ENCODE peak calls at places on chromosomes 1 and 21, in five cellular contexts. One of them, this sample, is unnamed.

GRCh38 chr1:248243204-248243603 is 12.0 kb downstream of the OR2M4 start:
- DNase-seq in cardiac fibroblast: peak
- DNase-seq in stimulated activated naive B cell treated with anti-CD40 and anti-IgM and Interleukin-4, amounts not matched to agents 10 μg/mL and 1 μg/mL and 100 μg/mL, for 72 hours: peak
- DNase-seq in Daoy: peak
- DNase-seq in stimulated activated CD4-positive, alpha-beta T cell treated with anti-CD3 and anti-CD28 coated beads, Interleukin-4, amount 100 ng/mL, for 24 hours: peak
- DNase-seq in this sample: peak

GRCh38 chr1:19003371-19004290 is 47.2 kb upstream of the IFFO2 start:
- DNase-seq in cardiac fibroblast: peak
- DNase-seq in stimulated activated naive B cell treated with anti-CD40 and anti-IgM and Interleukin-4, amounts not matched to agents 10 μg/mL and 1 μg/mL and 100 μg/mL, for 72 hours: no peak
- DNase-seq in Daoy: no peak
- DNase-seq in stimulated activated CD4-positive, alpha-beta T cell treated with anti-CD3 and anti-CD28 coated beads, Interleukin-4, amount 100 ng/mL, for 24 hours: peak
- DNase-seq in this sample: no peak

GRCh38 chr21:46056450-46056903 is 41.4 kb upstream of the COL6A2 start:
- DNase-seq in cardiac fibroblast: peak
- DNase-seq in stimulated activated naive B cell treated with anti-CD40 and anti-IgM and Interleukin-4, amounts not matched to agents 10 μg/mL and 1 μg/mL and 100 μg/mL, for 72 hours: no peak
- DNase-seq in Daoy: peak
- DNase-seq in stimulated activated CD4-positive, alpha-beta T cell treated with anti-CD3 and anti-CD28 coated beads, Interleukin-4, amount 100 ng/mL, for 24 hours: no peak
- DNase-seq in this sample: no peak

GRCh38 chr1:72037745-72038343 is 244.5 kb downstream of the NEGR1 start:
- DNase-seq in cardiac fibroblast: peak
- DNase-seq in stimulated activated naive B cell treated with anti-CD40 and anti-IgM and Interleukin-4, amounts not matched to agents 10 μg/mL and 1 μg/mL and 100 μg/mL, for 72 hours: peak
- DNase-seq in Daoy: peak
- DNase-seq in stimulated activated CD4-positive, alpha-beta T cell treated with anti-CD3 and anti-CD28 coated beads, Interleukin-4, amount 100 ng/mL, for 24 hours: no peak
- DNase-seq in this sample: peak

GRCh38 chr1:169118227-169118626 is 11.7 kb downstream of the ATP1B1 start:
- DNase-seq in cardiac fibroblast: no peak
- DNase-seq in stimulated activated naive B cell treated with anti-CD40 and anti-IgM and Interleukin-4, amounts not matched to agents 10 μg/mL and 1 μg/mL and 100 μg/mL, for 72 hours: no peak
- DNase-seq in Daoy: no peak
- DNase-seq in stimulated activated CD4-positive, alpha-beta T cell treated with anti-CD3 and anti-CD28 coated beads, Interleukin-4, amount 100 ng/mL, for 24 hours: no peak
- DNase-seq in this sample: peak

GRCh38 chr1:165851034-165851658 is 23.7 kb downstream of the UCK2 start:
- DNase-seq in cardiac fibroblast: peak
- DNase-seq in stimulated activated naive B cell treated with anti-CD40 and anti-IgM and Interleukin-4, amounts not matched to agents 10 μg/mL and 1 μg/mL and 100 μg/mL, for 72 hours: no peak
- DNase-seq in Daoy: peak
- DNase-seq in stimulated activated CD4-positive, alpha-beta T cell treated with anti-CD3 and anti-CD28 coated beads, Interleukin-4, amount 100 ng/mL, for 24 hours: no peak
- DNase-seq in this sample: peak

GRCh38 chr1:110060034-110060661 is 10.3 kb downstream of the ALX3 start:
- DNase-seq in cardiac fibroblast: peak
- DNase-seq in stimulated activated naive B cell treated with anti-CD40 and anti-IgM and Interleukin-4, amounts not matched to agents 10 μg/mL and 1 μg/mL and 100 μg/mL, for 72 hours: no peak
- DNase-seq in Daoy: peak
- DNase-seq in stimulated activated CD4-positive, alpha-beta T cell treated with anti-CD3 and anti-CD28 coated beads, Interleukin-4, amount 100 ng/mL, for 24 hours: peak
- DNase-seq in this sample: peak

GRCh38 chr1:152037920-152038658 is 1.3 kb upstream of the S100A11 start:
- DNase-seq in cardiac fibroblast: no peak
- DNase-seq in stimulated activated naive B cell treated with anti-CD40 and anti-IgM and Interleukin-4, amounts not matched to agents 10 μg/mL and 1 μg/mL and 100 μg/mL, for 72 hours: no peak
- DNase-seq in Daoy: no peak
- DNase-seq in stimulated activated CD4-positive, alpha-beta T cell treated with anti-CD3 and anti-CD28 coated beads, Interleukin-4, amount 100 ng/mL, for 24 hours: no peak
- DNase-seq in this sample: no peak

GRCh38 chr21:42683371-42684108 is 30.1 kb downstream of the PDE9A start:
- DNase-seq in cardiac fibroblast: no peak
- DNase-seq in stimulated activated naive B cell treated with anti-CD40 and anti-IgM and Interleukin-4, amounts not matched to agents 10 μg/mL and 1 μg/mL and 100 μg/mL, for 72 hours: no peak
- DNase-seq in Daoy: no peak
- DNase-seq in stimulated activated CD4-positive, alpha-beta T cell treated with anti-CD3 and anti-CD28 coated beads, Interleukin-4, amount 100 ng/mL, for 24 hours: no peak
- DNase-seq in this sample: no peak

GRCh38 chr1:201737350-201738060 is 91.5 kb upstream of the IPO9 start:
- DNase-seq in cardiac fibroblast: peak
- DNase-seq in stimulated activated naive B cell treated with anti-CD40 and anti-IgM and Interleukin-4, amounts not matched to agents 10 μg/mL and 1 μg/mL and 100 μg/mL, for 72 hours: no peak
- DNase-seq in Daoy: peak
- DNase-seq in stimulated activated CD4-positive, alpha-beta T cell treated with anti-CD3 and anti-CD28 coated beads, Interleukin-4, amount 100 ng/mL, for 24 hours: no peak
- DNase-seq in this sample: no peak

GRCh38 chr1:11143907-11144306 is 44.2 kb upstream of the EXOSC10 start:
- DNase-seq in cardiac fibroblast: no peak
- DNase-seq in stimulated activated naive B cell treated with anti-CD40 and anti-IgM and Interleukin-4, amounts not matched to agents 10 μg/mL and 1 μg/mL and 100 μg/mL, for 72 hours: no peak
- DNase-seq in Daoy: no peak
- DNase-seq in stimulated activated CD4-positive, alpha-beta T cell treated with anti-CD3 and anti-CD28 coated beads, Interleukin-4, amount 100 ng/mL, for 24 hours: no peak
- DNase-seq in this sample: no peak

GRCh38 chr1:110816945-110817344 is 56.0 kb upstream of the CD53 start:
- DNase-seq in cardiac fibroblast: no peak
- DNase-seq in stimulated activated naive B cell treated with anti-CD40 and anti-IgM and Interleukin-4, amounts not matched to agents 10 μg/mL and 1 μg/mL and 100 μg/mL, for 72 hours: no peak
- DNase-seq in Daoy: no peak
- DNase-seq in stimulated activated CD4-positive, alpha-beta T cell treated with anti-CD3 and anti-CD28 coated beads, Interleukin-4, amount 100 ng/mL, for 24 hours: no peak
- DNase-seq in this sample: peak

GRCh38 chr1:12141533-12141855 is 25.3 kb upstream of the TNFRSF1B start:
- DNase-seq in cardiac fibroblast: no peak
- DNase-seq in stimulated activated naive B cell treated with anti-CD40 and anti-IgM and Interleukin-4, amounts not matched to agents 10 μg/mL and 1 μg/mL and 100 μg/mL, for 72 hours: no peak
- DNase-seq in Daoy: no peak
- DNase-seq in stimulated activated CD4-positive, alpha-beta T cell treated with anti-CD3 and anti-CD28 coated beads, Interleukin-4, amount 100 ng/mL, for 24 hours: no peak
- DNase-seq in this sample: no peak

GRCh38 chr1:50604580-50604979 is 181.3 kb upstream of the DMRTA2 start:
- DNase-seq in cardiac fibroblast: no peak
- DNase-seq in stimulated activated naive B cell treated with anti-CD40 and anti-IgM and Interleukin-4, amounts not matched to agents 10 μg/mL and 1 μg/mL and 100 μg/mL, for 72 hours: no peak
- DNase-seq in Daoy: no peak
- DNase-seq in stimulated activated CD4-positive, alpha-beta T cell treated with anti-CD3 and anti-CD28 coated beads, Interleukin-4, amount 100 ng/mL, for 24 hours: no peak
- DNase-seq in this sample: no peak

GRCh38 chr1:179298952-179299351 is 5.4 kb downstream of the SOAT1 start:
- DNase-seq in cardiac fibroblast: no peak
- DNase-seq in stimulated activated naive B cell treated with anti-CD40 and anti-IgM and Interleukin-4, amounts not matched to agents 10 μg/mL and 1 μg/mL and 100 μg/mL, for 72 hours: no peak
- DNase-seq in Daoy: no peak
- DNase-seq in stimulated activated CD4-positive, alpha-beta T cell treated with anti-CD3 and anti-CD28 coated beads, Interleukin-4, amount 100 ng/mL, for 24 hours: peak
- DNase-seq in this sample: no peak

GRCh38 chr1:233605205-233605604 is 8.7 kb upstream of the KCNK1 start:
- DNase-seq in cardiac fibroblast: no peak
- DNase-seq in stimulated activated naive B cell treated with anti-CD40 and anti-IgM and Interleukin-4, amounts not matched to agents 10 μg/mL and 1 μg/mL and 100 μg/mL, for 72 hours: no peak
- DNase-seq in Daoy: no peak
- DNase-seq in stimulated activated CD4-positive, alpha-beta T cell treated with anti-CD3 and anti-CD28 coated beads, Interleukin-4, amount 100 ng/mL, for 24 hours: no peak
- DNase-seq in this sample: no peak

GRCh38 chr1:155979525-155980343 is 1.4 kb upstream of the ARHGEF2 start:
- DNase-seq in cardiac fibroblast: no peak
- DNase-seq in stimulated activated naive B cell treated with anti-CD40 and anti-IgM and Interleukin-4, amounts not matched to agents 10 μg/mL and 1 μg/mL and 100 μg/mL, for 72 hours: peak
- DNase-seq in Daoy: no peak
- DNase-seq in stimulated activated CD4-positive, alpha-beta T cell treated with anti-CD3 and anti-CD28 coated beads, Interleukin-4, amount 100 ng/mL, for 24 hours: no peak
- DNase-seq in this sample: no peak

GRCh38 chr1:31662463-31662862 is 17.8 kb upstream of the PEF1 start:
- DNase-seq in cardiac fibroblast: no peak
- DNase-seq in stimulated activated naive B cell treated with anti-CD40 and anti-IgM and Interleukin-4, amounts not matched to agents 10 μg/mL and 1 μg/mL and 100 μg/mL, for 72 hours: no peak
- DNase-seq in Daoy: no peak
- DNase-seq in stimulated activated CD4-positive, alpha-beta T cell treated with anti-CD3 and anti-CD28 coated beads, Interleukin-4, amount 100 ng/mL, for 24 hours: no peak
- DNase-seq in this sample: no peak

GRCh38 chr1:176119549-176119948 is 87.5 kb downstream of the COP1 start:
- DNase-seq in cardiac fibroblast: peak
- DNase-seq in stimulated activated naive B cell treated with anti-CD40 and anti-IgM and Interleukin-4, amounts not matched to agents 10 μg/mL and 1 μg/mL and 100 μg/mL, for 72 hours: no peak
- DNase-seq in Daoy: no peak
- DNase-seq in stimulated activated CD4-positive, alpha-beta T cell treated with anti-CD3 and anti-CD28 coated beads, Interleukin-4, amount 100 ng/mL, for 24 hours: no peak
- DNase-seq in this sample: peak

GRCh38 chr1:22184892-22185612 is 42.2 kb upstream of the WNT4 start:
- DNase-seq in cardiac fibroblast: peak
- DNase-seq in stimulated activated naive B cell treated with anti-CD40 and anti-IgM and Interleukin-4, amounts not matched to agents 10 μg/mL and 1 μg/mL and 100 μg/mL, for 72 hours: no peak
- DNase-seq in Daoy: peak
- DNase-seq in stimulated activated CD4-positive, alpha-beta T cell treated with anti-CD3 and anti-CD28 coated beads, Interleukin-4, amount 100 ng/mL, for 24 hours: no peak
- DNase-seq in this sample: no peak

GRCh38 chr1:156766288-156767100 is 841 bp upstream of the PRCC start:
- DNase-seq in cardiac fibroblast: peak
- DNase-seq in stimulated activated naive B cell treated with anti-CD40 and anti-IgM and Interleukin-4, amounts not matched to agents 10 μg/mL and 1 μg/mL and 100 μg/mL, for 72 hours: no peak
- DNase-seq in Daoy: no peak
- DNase-seq in stimulated activated CD4-positive, alpha-beta T cell treated with anti-CD3 and anti-CD28 coated beads, Interleukin-4, amount 100 ng/mL, for 24 hours: no peak
- DNase-seq in this sample: peak

GRCh38 chr1:235403598-235403997 is 36.4 kb downstream of the TBCE start:
- DNase-seq in cardiac fibroblast: no peak
- DNase-seq in stimulated activated naive B cell treated with anti-CD40 and anti-IgM and Interleukin-4, amounts not matched to agents 10 μg/mL and 1 μg/mL and 100 μg/mL, for 72 hours: no peak
- DNase-seq in Daoy: no peak
- DNase-seq in stimulated activated CD4-positive, alpha-beta T cell treated with anti-CD3 and anti-CD28 coated beads, Interleukin-4, amount 100 ng/mL, for 24 hours: no peak
- DNase-seq in this sample: no peak

GRCh38 chr1:162391790-162392563 is 10.4 kb downstream of the C1orf226 start:
- DNase-seq in cardiac fibroblast: peak
- DNase-seq in stimulated activated naive B cell treated with anti-CD40 and anti-IgM and Interleukin-4, amounts not matched to agents 10 μg/mL and 1 μg/mL and 100 μg/mL, for 72 hours: no peak
- DNase-seq in Daoy: peak
- DNase-seq in stimulated activated CD4-positive, alpha-beta T cell treated with anti-CD3 and anti-CD28 coated beads, Interleukin-4, amount 100 ng/mL, for 24 hours: no peak
- DNase-seq in this sample: peak